ENCODE peak calls at places on chromosomes 1 and 21, in seven cellular contexts. O is mesendoderm, T is H9, V is IMR-90, D is H1, S is mesenchymal stem cell, W is trophoblast cell. X is an unnamed sample.

GRCh38 chr1:232622981-232623380 is 7.0 kb downstream of the SIPA1L2 start:
- DNase-seq in O (peak), V (no peak), W (peak), T (peak), S (peak), D (no peak), X (no peak)

GRCh38 chr1:41656088-41656487 is 171.6 kb upstream of the EDN2 start:
- DNase-seq in S (no peak), V (no peak), T (no peak), D (no peak), O (no peak), W (peak), X (no peak)

GRCh38 chr1:2298685-2299673 is 70.9 kb downstream of the SKI start:
- DNase-seq in W (no peak), T (no peak), O (no peak), D (no peak), V (no peak), S (no peak), X (no peak)

GRCh38 chr1:64133036-64133435 is 70.4 kb upstream of the UBE2U start:
- DNase-seq in O (no peak), D (no peak), V (peak), S (peak), W (peak), T (no peak), X (no peak)

GRCh38 chr1:169821500-169821899 is 26.8 kb upstream of the METTL18 start:
- DNase-seq in D (no peak), V (no peak), T (no peak), S (no peak), W (no peak), O (no peak), X (no peak)

GRCh38 chr1:78277253-78277652 is 213.5 kb upstream of the PTGFR start:
- DNase-seq in D (no peak), T (no peak), V (peak), W (no peak), S (peak), O (no peak), X (no peak)

GRCh38 chr1:160862151-160863061 is at the start of gene CD244:
- DNase-seq in D (no peak), W (peak), O (peak), V (no peak), T (peak), S (no peak), X (no peak)

GRCh38 chr21:16241500-16241963 is 511.8 kb downstream of the USP25 start:
- DNase-seq in V (no peak), D (peak), S (peak), O (peak), W (no peak), T (peak), X (peak)

GRCh38 chr1:98001764-98002163 is 80.9 kb upstream of the DPYD start:
- DNase-seq in T (no peak), W (no peak), O (no peak), D (no peak), V (peak), S (peak), X (no peak)

GRCh38 chr1:207414606-207415108 is 39.5 kb upstream of the CR2 start:
- DNase-seq in T (no peak), O (no peak), D (no peak), W (no peak), V (no peak), S (no peak), X (no peak)

GRCh38 chr1:192066202-192066601 is 92.1 kb upstream of the RGS18 start:
- DNase-seq in S (no peak), T (no peak), V (peak), D (no peak), W (no peak), O (peak), X (no peak)

GRCh38 chr1:223670458-223671159 is 5.1 kb upstream of the CAPN8 start:
- DNase-seq in S (peak), T (peak), O (peak), W (peak), D (peak), V (peak), X (peak)

GRCh38 chr21:33641339-33642026 is at the start of gene CRYZL1:
- DNase-seq in O (peak), W (peak), T (peak), V (peak), S (peak), D (peak), X (peak)

GRCh38 chr21:33643658-33644311 is 1.5 kb downstream of the ITSN1 start:
- DNase-seq in V (no peak), D (no peak), T (no peak), S (no peak), O (peak), W (peak), X (no peak)

GRCh38 chr21:33644383-33645074 is 2.2 kb downstream of the ITSN1 start:
- DNase-seq in S (peak), T (no peak), D (no peak), V (peak), W (peak), O (peak), X (no peak)

GRCh38 chr21:33642027-33642895 is at the start of gene ITSN1:
- DNase-seq in D (peak), W (peak), T (peak), O (peak), S (peak), V (peak), X (peak)

GRCh38 chr21:33642896-33643657 is 776 bp downstream of the ITSN1 start:
- DNase-seq in S (peak), W (peak), V (peak), T (peak), D (peak), O (peak), X (no peak)
- H3K9ac ChIP-seq in S (peak), W (peak), V (peak), T (peak), D (peak), O (peak), X (peak)

GRCh38 chr1:200379431-200379755 is 30.4 kb downstream of the ZNF281 start:
- DNase-seq in D (no peak), S (peak), W (peak), V (peak), O (no peak), T (no peak), X (no peak)

GRCh38 chr1:200379940-200380588 is 29.8 kb downstream of the ZNF281 start:
- DNase-seq in W (no peak), T (no peak), O (no peak), S (no peak), D (no peak), V (no peak), X (no peak)

GRCh38 chr1:200378096-200378495 is 31.7 kb downstream of the ZNF281 start:
- DNase-seq in O (no peak), S (no peak), T (no peak), V (no peak), W (no peak), D (no peak), X (no peak)

GRCh38 chr1:200381256-200381980 is 28.4 kb downstream of the ZNF281 start:
- DNase-seq in D (no peak), O (no peak), T (no peak), S (peak), W (no peak), V (peak), X (no peak)

DNA sequence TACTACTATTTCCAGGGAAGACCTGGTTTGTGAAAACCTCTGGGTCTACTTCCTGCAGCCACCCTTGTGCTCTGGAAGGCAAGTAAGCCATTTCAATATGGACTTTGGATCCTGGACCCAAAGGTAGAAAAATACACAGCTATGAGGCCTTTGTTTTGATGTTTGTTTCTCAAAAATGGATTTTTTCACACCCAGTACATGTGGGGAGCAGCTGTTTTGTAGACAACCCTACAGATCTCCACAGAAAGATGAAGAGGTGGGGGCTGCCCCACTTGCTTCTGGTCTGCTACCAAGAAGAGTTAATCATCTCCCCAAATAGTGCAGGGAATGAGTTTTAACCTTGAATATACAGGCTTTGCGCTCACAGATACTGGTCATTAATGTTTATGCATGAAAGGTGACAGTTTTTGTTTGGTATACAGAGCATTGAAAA is 29.2 kb downstream of the ZNF281 start:
- DNase-seq in D (no peak), T (no peak), O (no peak), S (no peak), V (no peak), W (no peak), X (no peak)
- H2BK5ac ChIP-seq in D (no peak), T (no peak), O (no peak), S (peak), V (peak), W (no peak), X (no peak)

GRCh38 chr21:33157303-33157702 is 72.4 kb upstream of the IFNAR2 start:
- DNase-seq in S (no peak), W (no peak), O (peak), T (no peak), D (no peak), V (no peak), X (no peak)

GRCh38 chr21:33158654-33159053 is 71.1 kb upstream of the IFNAR2 start:
- DNase-seq in V (no peak), D (no peak), W (no peak), S (no peak), T (no peak), O (no peak), X (no peak)

GRCh38 chr21:33155005-33155404 is 74.7 kb upstream of the IFNAR2 start:
- DNase-seq in W (no peak), V (no peak), S (no peak), O (no peak), D (no peak), T (no peak), X (no peak)

GRCh38 chr21:33152228-33153130 is 77.3 kb upstream of the IFNAR2 start:
- DNase-seq in O (no peak), T (no peak), V (no peak), S (no peak), D (no peak), W (no peak), X (no peak)

DNA sequence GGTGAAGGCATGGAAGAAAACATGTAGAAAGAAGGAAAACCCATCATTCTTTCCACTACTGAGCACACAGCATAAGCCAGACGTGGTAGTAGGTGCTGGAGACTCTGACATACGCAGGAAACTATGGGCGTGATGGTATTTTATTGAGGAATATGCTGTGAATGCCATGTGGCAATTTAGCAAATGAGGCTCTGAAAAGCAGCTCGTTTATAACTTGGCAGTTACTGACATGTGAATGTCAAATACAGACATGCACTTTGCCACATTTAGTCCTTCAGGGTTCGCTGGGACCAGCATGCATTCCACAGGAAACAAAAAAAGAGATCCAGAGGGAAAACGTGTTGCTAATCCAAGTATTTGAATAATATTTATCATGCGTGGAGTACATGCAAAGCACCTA is 74.3 kb upstream of the IFNAR2 start:
- DNase-seq in T (no peak), D (no peak), O (no peak), W (peak), S (no peak), V (no peak), X (no peak)
- H3K18ac ChIP-seq in T (no peak), D (no peak), O (no peak), W (no peak), S (no peak), V (no peak), X (no peak)

DNA sequence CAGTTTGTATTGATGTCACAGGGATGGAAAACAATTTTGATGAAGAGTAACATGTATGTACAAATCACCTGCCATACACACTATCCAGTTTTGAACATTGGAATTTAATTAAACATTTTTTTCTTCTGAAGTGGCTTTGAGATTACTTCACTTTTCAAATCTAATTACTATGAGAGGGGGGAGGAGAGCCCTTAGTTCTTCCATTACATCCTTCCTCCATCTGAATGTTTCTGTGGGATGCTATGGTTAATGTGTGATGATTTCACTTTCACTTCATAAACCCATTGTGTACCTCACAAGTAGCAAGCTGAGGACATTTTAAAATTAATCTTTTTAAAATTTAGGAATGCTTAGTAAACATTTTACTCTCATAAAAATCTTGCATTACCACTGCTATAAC is 156.9 kb downstream of the RUNX1 start:
- DNase-seq in W (no peak), D (no peak), S (peak), T (no peak), O (no peak), V (peak), X (no peak)
- H3K9ac ChIP-seq in W (no peak), D (no peak), S (peak), T (no peak), O (no peak), V (no peak), X (no peak)

GRCh38 chr21:46329796-46330195 is 5.8 kb downstream of the PCNT start:
- DNase-seq in S (no peak), W (peak), D (no peak), V (no peak), O (no peak), T (no peak), X (no peak)

DNA sequence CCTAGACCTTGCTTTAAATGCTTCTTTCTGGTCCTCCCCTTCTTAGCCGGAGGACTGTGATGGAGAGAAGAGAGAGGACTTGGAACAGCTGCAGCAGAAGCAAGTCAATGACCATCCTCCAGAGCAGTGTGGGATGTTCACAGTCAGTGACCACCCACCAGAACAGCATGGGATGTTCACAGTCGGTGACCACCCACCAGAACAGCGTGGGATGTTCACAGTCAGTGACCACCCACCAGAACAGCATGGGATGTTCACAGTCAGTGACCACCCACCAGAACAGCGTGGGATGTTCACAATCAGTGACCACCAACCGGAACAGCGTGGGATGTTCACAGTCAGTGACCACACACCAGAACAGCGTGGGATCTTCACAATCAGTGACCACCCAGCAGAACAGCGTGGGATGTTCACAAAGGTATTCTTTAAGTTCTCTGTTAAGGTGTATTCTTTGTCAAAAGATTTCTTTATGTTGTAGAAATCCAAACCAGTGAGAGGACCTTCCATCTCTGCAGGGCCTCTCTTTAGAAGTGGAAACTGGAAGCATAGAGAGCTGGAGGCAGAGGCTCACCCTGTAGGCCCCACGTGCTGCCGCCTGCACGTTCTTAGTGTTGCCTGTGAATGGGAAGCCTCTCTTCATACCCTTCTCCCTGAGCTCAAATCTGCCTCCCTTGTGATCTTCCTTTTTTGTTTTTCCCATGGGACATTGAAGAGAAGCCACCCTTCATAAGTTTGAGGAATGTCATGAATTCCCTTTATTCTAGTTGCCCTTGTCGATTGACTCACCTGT is 10.6 kb downstream of the PCNT start:
- DNase-seq in O (no peak), W (no peak), V (no peak), S (no peak), D (no peak), T (no peak), X (no peak)
- H2BK5ac ChIP-seq in O (no peak), W (no peak), V (no peak), S (no peak), D (no peak), T (no peak), X (peak)

GRCh38 chr1:156859523-156860112 is 701 bp upstream of the INSRR start:
- DNase-seq in S (peak), W (no peak), D (peak), V (no peak), T (peak), O (peak), X (no peak)
- H3K18ac ChIP-seq in S (no peak), W (no peak), D (no peak), V (no peak), T (no peak), O (no peak), X (peak)

GRCh38 chr1:155322571-155322952 is 1.9 kb downstream of the RUSC1 start:
- DNase-seq in T (no peak), V (peak), S (peak), W (peak), D (peak), O (no peak), X (no peak)

GRCh38 chr1:155320252-155320651 is 442 bp upstream of the RUSC1 start:
- DNase-seq in V (no peak), D (no peak), S (no peak), W (no peak), T (no peak), O (no peak), X (no peak)

GRCh38 chr1:155322953-155323728 is 2.4 kb downstream of the RUSC1 start:
- DNase-seq in O (peak), T (peak), V (peak), S (peak), D (peak), W (peak), X (peak)

GRCh38 chr1:155320661-155321576 is at the start of gene RUSC1:
- DNase-seq in S (peak), D (peak), O (peak), W (peak), T (peak), V (peak), X (no peak)

DNA sequence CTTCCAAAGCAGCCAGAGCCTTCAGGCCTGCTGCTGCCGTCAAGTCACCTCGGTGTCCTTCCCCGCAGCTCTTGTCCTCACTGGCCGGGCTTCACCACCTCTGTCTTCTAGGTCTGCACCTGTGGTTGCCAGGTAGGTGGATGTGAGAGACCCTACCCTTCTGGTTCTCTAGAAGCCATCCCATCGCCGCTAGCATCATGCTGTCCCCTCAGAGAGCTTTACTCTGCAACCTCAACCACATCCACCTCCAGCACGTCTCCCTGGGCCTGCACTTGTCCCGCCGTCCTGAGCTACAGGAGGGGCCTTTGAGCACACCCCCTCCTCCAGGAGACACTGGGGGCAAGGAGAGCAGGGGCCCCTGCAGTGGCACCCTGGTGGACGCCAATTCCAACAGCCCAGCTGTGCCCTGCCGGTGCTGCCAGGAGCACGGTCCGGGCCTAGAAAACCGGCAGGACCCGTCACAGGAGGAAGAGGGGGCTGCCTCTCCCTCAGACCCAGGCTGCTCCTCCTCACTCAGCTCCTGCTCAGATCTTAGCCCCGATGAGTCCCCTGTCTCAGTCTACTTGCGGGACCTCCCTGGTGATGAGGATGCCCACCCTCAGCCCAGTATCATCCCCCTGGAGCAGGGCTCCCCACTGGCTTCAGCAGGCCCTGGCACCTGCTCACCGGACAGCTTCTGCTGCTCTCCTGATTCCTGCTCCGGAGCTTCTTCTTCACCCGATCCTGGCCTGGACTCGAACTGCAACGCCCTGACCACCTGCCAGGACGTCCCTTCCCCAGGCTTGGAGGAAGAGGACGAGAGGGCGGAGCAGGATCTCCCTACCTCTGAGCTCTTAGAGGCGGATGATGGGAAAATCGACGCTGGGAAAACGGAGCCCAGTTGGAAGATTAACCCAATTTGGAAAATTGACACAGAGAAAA is 1.1 kb downstream of the RUSC1 start:
- DNase-seq in D (peak), S (peak), V (no peak), W (no peak), O (no peak), T (peak), X (no peak)
- H3K9ac ChIP-seq in D (no peak), S (peak), V (peak), W (peak), O (peak), T (no peak), X (peak)

DNA sequence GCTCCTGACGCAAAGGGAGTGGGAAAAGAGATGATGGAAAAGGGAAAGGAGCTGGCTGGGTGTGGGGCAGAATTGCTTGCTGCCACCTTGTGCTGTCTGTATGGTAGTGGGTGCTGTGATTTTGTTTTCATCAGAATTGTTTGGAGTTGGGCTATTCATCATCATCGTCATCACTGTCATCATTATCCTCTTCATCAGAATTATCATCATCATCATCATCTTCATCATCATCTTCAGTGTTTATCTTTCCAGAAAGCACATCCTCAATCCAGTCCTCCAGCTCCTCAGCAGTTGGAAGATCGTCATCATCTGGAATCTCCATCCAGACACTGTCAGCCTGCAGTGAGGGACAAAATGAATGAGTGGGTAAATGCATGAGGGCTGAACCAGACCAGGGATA is 59.3 kb downstream of the VANGL1 start:
- DNase-seq in V (no peak), D (no peak), T (no peak), W (no peak), O (no peak), S (no peak), X (no peak)
- H2BK5ac ChIP-seq in V (no peak), D (no peak), T (no peak), W (no peak), O (no peak), S (no peak), X (no peak)

X was measured in neuronal stem cell.